ENCODE peak calls at places on chromosomes 2 and 18, in five cellular contexts. J is PC-9, O is lower lobe of right lung, K is psoas muscle, V is AG04449. A is an unnamed sample.

GRCh38 chr2:71238089-71238488 is 11.2 kb upstream of the PAIP2B start:
- DNase-seq in V (no peak), J (no peak), K (no peak), O (no peak), A (no peak)

GRCh38 chr2:119475857-119476244 is 44.2 kb downstream of the TMEM37 start:
- DNase-seq in O (no peak), V (no peak), K (no peak), J (no peak), A (no peak)

GRCh38 chr2:176637497-176638166 is 368.4 kb downstream of the MTX2 start:
- DNase-seq in V (no peak), O (peak), K (peak), J (no peak), A (no peak)

GRCh38 chr2:20300656-20301055 is 50.0 kb downstream of the PUM2 start:
- DNase-seq in V (no peak), O (no peak), J (no peak), K (no peak), A (no peak)

GRCh38 chr18:74450626-74451025 is 6.5 kb downstream of the DIPK1C start:
- DNase-seq in J (no peak), V (no peak), K (no peak), O (no peak), A (no peak)

GRCh38 chr18:9530226-9531009 is 55.1 kb downstream of the RALBP1 start:
- DNase-seq in K (no peak), O (no peak), V (no peak), J (no peak), A (no peak)

GRCh38 chr2:209323738-209324137 is 100.1 kb upstream of the MAP2 start:
- DNase-seq in O (no peak), J (no peak), V (no peak), K (no peak), A (no peak)

GRCh38 chr2:234989183-234989701 is 37.4 kb downstream of the SH3BP4 start:
- DNase-seq in J (peak), O (peak), K (peak), V (no peak), A (no peak)

GRCh38 chr2:109129921-109130725 is 1.1 kb downstream of the SH3RF3 start:
- DNase-seq in V (no peak), O (peak), J (no peak), K (peak), A (no peak)

GRCh38 chr2:74262681-74263080 is 64.3 kb downstream of the MTHFD2 start:
- DNase-seq in O (no peak), K (no peak), V (no peak), J (no peak), A (no peak)

GRCh38 chr2:162967137-162967536 is 128.6 kb upstream of the KCNH7 start:
- DNase-seq in J (no peak), V (no peak), K (no peak), O (no peak), A (no peak)

GRCh38 chr2:133518646-133519344 is 49.5 kb downstream of the NCKAP5 start:
- DNase-seq in K (no peak), O (no peak), J (no peak), V (no peak), A (no peak)

GRCh38 chr2:109594246-109594900 is 19.4 kb downstream of the SEPTIN10 start:
- DNase-seq in O (no peak), V (no peak), K (no peak), J (no peak), A (no peak)

GRCh38 chr18:38427234-38427633 is 861.6 kb upstream of the CELF4 start:
- DNase-seq in K (no peak), V (no peak), J (no peak), O (no peak), A (no peak)

GRCh38 chr2:141341444-141341843 is 789.4 kb downstream of the LRP1B start:
- DNase-seq in J (no peak), O (no peak), K (no peak), V (peak), A (peak)

GRCh38 chr2:177598321-177598922 is 205.8 kb downstream of the AGPS start:
- DNase-seq in J (no peak), O (no peak), V (no peak), K (no peak), A (no peak)

GRCh38 chr2:86020984-86021383 is 84.7 kb downstream of the POLR1A start:
- DNase-seq in K (peak), V (no peak), O (no peak), J (no peak), A (no peak)

GRCh38 chr2:162963156-162963555 is 124.6 kb upstream of the KCNH7 start:
- DNase-seq in K (no peak), J (no peak), O (no peak), V (no peak), A (no peak)

GRCh38 chr2:18548618-18549017 is 11.8 kb downstream of the RDH14 start:
- DNase-seq in V (no peak), J (no peak), K (no peak), O (no peak), A (no peak)

GRCh38 chr2:62313433-62314227 is 117.7 kb downstream of the B3GNT2 start:
- DNase-seq in O (no peak), V (no peak), K (no peak), J (no peak), A (no peak)

GRCh38 chr2:61356958-61357350 is 113.9 kb downstream of the USP34 start:
- DNase-seq in O (no peak), J (no peak), K (no peak), V (peak), A (no peak)

GRCh38 chr2:183248866-183249567 is 124.8 kb downstream of the NUP35 start:
- DNase-seq in K (no peak), J (no peak), V (no peak), O (no peak), A (no peak)

GRCh38 chr2:128511731-128512663 is 193.3 kb upstream of the HS6ST1 start:
- DNase-seq in V (no peak), J (no peak), K (no peak), O (no peak), A (no peak)

GRCh38 chr2:163191372-163191771 is 352.8 kb upstream of the KCNH7 start:
- DNase-seq in V (no peak), O (no peak), K (no peak), J (no peak), A (no peak)

GRCh38 chr2:122643725-122644329 is 888.4 kb downstream of the TSN start:
- DNase-seq in J (peak), K (no peak), O (no peak), V (peak), A (no peak)

GRCh38 chr2:64634338-64635267 is 19.1 kb downstream of the SERTAD2 start:
- DNase-seq in K (peak), O (no peak), J (no peak), V (no peak), A (no peak)

GRCh38 chr2:46679761-46680160 is 200.4 kb downstream of the TMEM247 start:
- DNase-seq in K (no peak), O (no peak), J (no peak), V (peak), A (no peak)

GRCh38 chr2:46672752-46673151 is 193.4 kb downstream of the TMEM247 start:
- DNase-seq in O (no peak), V (no peak), J (no peak), K (no peak), A (no peak)

GRCh38 chr2:46674451-46674850 is 195.1 kb downstream of the TMEM247 start:
- DNase-seq in O (no peak), V (no peak), J (no peak), K (no peak), A (no peak)

GRCh38 chr2:46676198-46676597 is 196.8 kb downstream of the TMEM247 start:
- DNase-seq in J (no peak), V (no peak), K (no peak), O (no peak), A (no peak)
- H3K4me3 ChIP-seq in J (no peak), V (no peak), K (no peak), O (no peak), A (no peak)

GRCh38 chr18:48957616-48958015 is 6.9 kb upstream of the SMAD7 start:
- DNase-seq in K (no peak), V (no peak), J (no peak), O (no peak), A (no peak)

GRCh38 chr18:48959551-48959920 is 8.8 kb upstream of the SMAD7 start:
- DNase-seq in O (no peak), J (no peak), V (no peak), K (no peak), A (no peak)

GRCh38 chr18:48957136-48957535 is 6.4 kb upstream of the SMAD7 start:
- DNase-seq in K (no peak), O (no peak), V (no peak), J (no peak), A (no peak)

GRCh38 chr18:48959921-48960920 is 9.5 kb upstream of the SMAD7 start:
- DNase-seq in O (no peak), K (no peak), V (no peak), J (peak), A (no peak)

DNA sequence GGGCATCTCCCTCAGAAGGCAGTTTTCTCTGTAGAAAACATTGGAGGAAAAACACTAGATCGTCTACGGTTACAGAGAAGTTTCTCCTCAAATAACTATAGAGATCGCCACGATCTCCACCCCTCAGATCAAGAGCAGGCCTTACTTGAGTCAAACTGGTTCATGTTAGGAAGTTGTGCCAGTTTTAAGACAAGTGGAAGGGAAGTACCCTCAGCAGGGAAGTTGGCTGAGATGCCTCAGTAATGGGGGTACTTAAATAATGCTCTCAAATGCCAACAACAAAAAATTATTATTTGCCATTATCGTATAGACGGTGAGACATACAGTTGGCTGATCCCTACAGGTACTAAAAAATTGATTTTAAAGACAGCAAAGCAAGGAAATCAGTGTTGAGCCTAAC is 8.2 kb upstream of the SMAD7 start:
- DNase-seq in J (no peak), O (no peak), K (no peak), V (no peak), A (no peak)
- H3K4me3 ChIP-seq in J (no peak), O (no peak), K (no peak), V (no peak), A (no peak)

DNA sequence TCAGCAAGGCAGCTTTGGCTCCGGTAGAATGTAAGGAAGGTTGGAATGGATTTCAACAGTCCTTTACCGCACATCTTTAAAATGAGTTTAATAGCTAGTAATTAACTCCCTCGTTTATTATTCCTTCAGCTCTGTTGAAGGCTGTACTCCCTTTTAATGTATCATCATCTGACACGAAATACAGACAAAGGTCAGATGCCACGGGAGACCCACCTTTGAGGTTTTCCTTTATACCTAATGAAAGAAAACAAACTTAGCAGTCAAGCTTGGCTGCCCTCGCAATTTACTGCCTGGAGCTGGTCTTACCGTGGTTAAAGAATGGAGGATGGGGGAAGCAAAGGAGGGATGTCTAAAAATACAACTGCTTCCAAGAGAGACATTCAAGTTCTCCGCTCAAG is 1.1 kb downstream of the TMEM200C start:
- DNase-seq in O (no peak), K (no peak), V (no peak), J (no peak), A (no peak)
- H3K4me3 ChIP-seq in O (peak), K (peak), V (peak), J (no peak), A (peak)

GRCh38 chr2:241950878-241951331 is 81.4 kb downstream of the RTP5 start:
- DNase-seq in O (peak), J (peak), K (peak), V (no peak), A (peak)
- H3K4me3 ChIP-seq in O (peak), J (no peak), K (no peak), V (peak), A (no peak)

GRCh38 chr2:101751875-101752619 is 54.5 kb downstream of the MAP4K4 start:
- DNase-seq in J (no peak), O (no peak), K (no peak), V (no peak), A (no peak)
- H3K4me3 ChIP-seq in J (no peak), O (no peak), K (no peak), V (no peak), A (no peak)

DNA sequence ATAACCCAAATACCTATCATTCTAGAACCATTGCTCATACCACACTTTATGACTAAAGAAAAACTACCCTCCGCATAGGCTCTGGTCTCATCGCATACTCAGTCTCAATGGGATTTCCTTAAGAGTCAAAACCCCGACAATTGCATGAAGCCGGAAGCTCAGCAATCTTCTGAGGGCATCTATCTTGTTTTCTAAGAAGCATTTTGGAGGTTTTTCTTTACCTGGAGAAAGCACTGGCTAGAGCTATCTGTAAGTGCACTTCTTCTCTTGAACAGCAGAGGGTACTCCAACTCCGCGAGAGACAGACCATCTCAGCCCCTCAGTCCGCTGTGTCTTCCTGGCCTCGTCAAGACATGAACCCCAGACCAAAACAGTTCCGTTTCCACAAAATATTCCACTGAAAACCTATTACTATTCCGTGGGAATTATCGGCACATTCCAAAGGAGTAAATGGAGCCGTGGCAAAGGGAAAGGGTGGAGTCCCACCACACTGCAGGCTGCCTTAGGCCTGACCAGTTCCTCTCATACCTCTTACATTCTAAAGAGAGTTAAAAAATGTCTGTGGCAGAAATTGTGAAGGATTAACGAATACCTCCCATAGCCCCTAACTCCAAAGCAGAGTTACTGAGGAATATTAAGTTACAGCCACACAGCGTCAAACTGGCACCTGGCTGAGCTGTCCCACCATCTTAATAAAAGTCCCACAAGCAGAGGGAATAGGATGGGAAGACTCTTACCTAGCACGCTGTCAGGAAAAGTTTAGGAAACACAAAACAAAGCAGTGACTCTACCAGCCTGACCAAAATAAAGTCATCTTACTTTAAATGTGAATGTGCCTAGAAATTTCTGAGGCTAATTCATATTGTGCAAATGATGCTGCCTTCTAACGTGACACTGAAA is 325.6 kb upstream of the VRK2 start:
- DNase-seq in O (no peak), V (peak), K (no peak), J (peak), A (peak)
- H3K4me3 ChIP-seq in O (peak), V (no peak), K (peak), J (peak), A (peak)

DNA sequence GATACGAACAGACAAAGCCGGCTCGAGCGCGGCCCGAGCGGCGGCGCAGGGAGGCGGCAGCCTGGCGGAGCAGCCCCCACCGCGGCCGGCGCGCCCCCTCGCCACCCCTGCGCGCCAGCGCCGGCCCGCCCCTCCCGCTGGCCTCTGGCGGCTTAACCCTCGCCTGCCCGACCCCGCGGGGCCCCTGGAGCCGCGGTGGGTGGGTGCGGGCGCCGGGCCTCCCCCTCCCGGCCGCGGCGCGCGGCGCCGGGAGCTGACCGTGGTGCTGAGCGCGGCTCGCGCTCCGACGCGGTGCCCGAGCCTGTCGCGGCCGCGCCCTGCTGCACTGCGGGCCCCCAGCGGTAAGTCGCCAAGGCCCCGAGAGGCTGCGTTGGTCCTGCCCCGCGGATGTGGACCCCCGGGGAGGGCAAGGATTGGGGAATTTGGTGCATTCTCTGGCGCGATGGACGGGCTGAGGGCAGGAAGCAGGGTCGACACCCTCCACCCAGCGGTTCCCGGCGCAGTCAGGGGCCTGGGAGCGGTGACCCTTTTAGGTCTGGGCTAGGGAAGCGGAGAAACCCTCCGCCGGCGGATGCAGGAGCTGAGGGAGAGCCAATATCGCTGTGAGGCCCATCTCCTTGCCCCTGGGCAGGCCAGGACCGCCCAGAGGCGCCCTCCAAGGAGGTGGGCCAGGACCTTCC is 841 bp downstream of the AMER3 start:
- DNase-seq in V (no peak), O (no peak), J (no peak), K (no peak), A (no peak)
- H3K4me3 ChIP-seq in V (no peak), O (peak), J (no peak), K (peak), A (no peak)

GRCh38 chr2:241902357-241902991 is 32.9 kb downstream of the RTP5 start:
- DNase-seq in J (no peak), O (peak), V (no peak), K (no peak), A (no peak)
- H3K4me3 ChIP-seq in J (no peak), O (no peak), V (no peak), K (no peak), A (no peak)

GRCh38 chr2:72722492-72723090 is 103.2 kb downstream of the EXOC6B start:
- DNase-seq in V (peak), O (no peak), J (no peak), K (no peak), A (peak)
- H3K4me3 ChIP-seq in V (no peak), O (no peak), J (no peak), K (no peak), A (no peak)

GRCh38 chr2:147439986-147440385 is 404.8 kb upstream of the ACVR2A start:
- DNase-seq in O (no peak), K (no peak), V (no peak), J (no peak), A (no peak)

GRCh38 chr2:147441140-147441539 is 403.7 kb upstream of the ACVR2A start:
- DNase-seq in J (no peak), O (no peak), V (no peak), K (no peak), A (no peak)

GRCh38 chr2:147438897-147439296 is 405.9 kb upstream of the ACVR2A start:
- DNase-seq in J (no peak), K (no peak), V (no peak), O (no peak), A (no peak)

GRCh38 chr2:147442766-147443165 is 402.1 kb upstream of the ACVR2A start:
- DNase-seq in J (no peak), O (no peak), V (no peak), K (no peak), A (no peak)

DNA sequence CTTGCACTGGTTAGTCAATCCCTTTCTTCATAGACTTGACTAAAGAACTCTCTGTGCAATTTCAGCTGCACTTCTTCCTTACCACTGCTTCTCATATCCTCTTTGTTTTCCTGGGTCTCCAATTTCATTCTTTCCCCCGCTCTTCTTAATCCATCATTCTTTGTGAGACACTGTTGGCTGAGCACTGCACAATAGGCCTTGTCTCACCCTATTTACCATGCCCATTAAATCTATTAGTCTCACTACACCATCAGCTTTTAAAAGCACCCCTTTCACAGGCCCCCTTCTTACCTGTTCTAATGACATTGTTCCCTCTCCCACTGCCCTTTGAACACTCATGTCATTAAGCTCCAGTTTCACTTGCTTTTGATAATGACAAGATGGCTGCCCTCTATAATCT is 404.1 kb upstream of the ACVR2A start:
- DNase-seq in J (no peak), K (no peak), O (no peak), V (no peak), A (no peak)
- H3K4me3 ChIP-seq in J (no peak), K (no peak), O (no peak), V (no peak), A (no peak)